ENCODE peak calls at places on chromosome 4, in eight cellular contexts. R is CD8-positive, alpha-beta T cell; A is psoas muscle; B is neural progenitor cell; X is progenitor cell of endocrine pancreas; Y is mucosa of descending colon; H is cardiac muscle cell; W is BJ. E is an unnamed sample.

GRCh38 chr4:78610546-78611214 is 59.1 kb downstream of the ANXA3 start:
- DNase-seq in R (no peak), Y (no peak), B (no peak), H (peak; percentile 66), W (no peak), X (no peak), A (no peak), E (peak; percentile 20)

GRCh38 chr4:38488891-38489861 is 174.8 kb upstream of the KLF3 start:
- DNase-seq in A (no peak), R (no peak), X (no peak), B (peak; percentile 96), Y (peak; percentile 28), W (no peak), H (peak; percentile 46), E (no peak)

GRCh38 chr4:151569650-151570049 is 160.7 kb downstream of the FHIP1A start:
- DNase-seq in H (no peak), Y (no peak), X (no peak), A (no peak), W (no peak), R (no peak), B (no peak), E (no peak)

GRCh38 chr4:8494218-8494617 is 53.6 kb downstream of the TRMT44 start:
- DNase-seq in A (no peak), H (no peak), Y (no peak), W (no peak), R (no peak), X (no peak), B (no peak), E (no peak)

GRCh38 chr4:98929341-98930267 is 671 bp upstream of the EIF4E start:
- DNase-seq in R (no peak), W (peak; percentile 91), Y (peak; percentile 74), H (peak; percentile 86), A (peak; percentile 88), X (peak; percentile 15), B (no peak), E (peak; percentile 65)

GRCh38 chr4:16079046-16079445 is 4.8 kb downstream of the PROM1 start:
- DNase-seq in Y (no peak), X (no peak), B (no peak), W (no peak), A (no peak), H (peak; percentile 25), R (no peak), E (no peak)

GRCh38 chr4:8915201-8916200 is 43.9 kb upstream of the HMX1 start:
- DNase-seq in X (peak; percentile 7), A (peak; percentile 43), H (no peak), R (no peak), Y (no peak), B (no peak), W (no peak), E (no peak)

GRCh38 chr4:10737335-10737734 is 52.8 kb upstream of the CLNK start:
- DNase-seq in R (no peak), B (no peak), H (no peak), A (no peak), Y (no peak), W (no peak), X (no peak), E (no peak)

GRCh38 chr4:80153800-80154546 is 43.3 kb upstream of the PRDM8 start:
- DNase-seq in W (no peak), R (no peak), Y (no peak), H (no peak), X (no peak), B (no peak), A (no peak), E (no peak)

GRCh38 chr4:184395451-184395917 is 78.9 kb downstream of the IRF2 start:
- DNase-seq in R (no peak), W (no peak), H (no peak), Y (no peak), X (no peak), B (no peak), A (no peak), E (no peak)

GRCh38 chr4:140427104-140427918 is at the start of gene CLGN:
- DNase-seq in H (peak; percentile 53), Y (peak; percentile 60), R (no peak), X (peak; percentile 88), B (peak; percentile 97), A (peak; percentile 77), W (no peak), E (no peak)
- TF ChIP-seq CTCF in H (peak; percentile 33), Y (peak; percentile 7), R (no peak), X (peak; percentile 71), B (peak; percentile 67), A (peak; percentile 41), W (peak; percentile 30), E (peak; percentile 39)

GRCh38 chr4:77082886-77083608 is 7.3 kb upstream of the CCNI start:
- DNase-seq in X (no peak), R (no peak), B (no peak), H (no peak), W (no peak), A (no peak), Y (no peak), E (no peak)
- TF ChIP-seq CTCF in X (no peak), R (no peak), B (no peak), H (no peak), W (no peak), A (no peak), Y (no peak), E (no peak)

DNA sequence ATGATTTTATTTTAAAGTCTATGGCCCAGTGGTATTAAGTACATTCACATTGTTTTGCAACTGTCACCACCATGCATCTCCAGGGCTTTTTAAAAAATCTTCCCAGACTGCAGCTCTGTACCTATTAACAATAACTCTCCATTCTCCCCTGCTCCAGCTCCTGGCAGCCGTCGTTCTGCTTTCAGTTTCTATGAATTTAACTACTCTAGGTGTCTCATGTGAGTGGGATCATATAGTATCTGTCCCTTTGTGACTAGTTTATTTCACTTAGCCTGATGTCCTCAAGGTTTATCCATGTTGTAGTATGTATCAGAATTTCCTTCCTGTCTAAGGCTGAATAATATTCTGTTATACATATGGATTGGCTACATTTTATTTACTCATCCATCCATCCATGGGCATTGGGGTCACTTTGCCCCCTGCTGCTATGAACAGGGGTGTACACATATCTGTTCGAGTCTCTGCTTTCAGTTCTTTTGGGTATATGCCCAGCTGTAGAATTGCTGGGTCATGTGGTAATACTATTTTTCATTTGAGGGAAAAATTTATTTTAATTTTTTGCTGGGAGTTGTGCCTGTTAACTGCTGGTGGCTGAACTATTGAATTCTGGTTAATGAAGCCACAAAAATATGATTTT is 131.3 kb downstream of the ARHGAP10 start:
- DNase-seq in W (no peak), B (no peak), H (peak; percentile 44), A (no peak), R (no peak), Y (no peak), X (no peak), E (no peak)
- TF ChIP-seq CTCF in W (no peak), B (no peak), H (peak; percentile 18), A (no peak), R (no peak), Y (no peak), X (peak; percentile 14), E (peak; percentile 20)

DNA sequence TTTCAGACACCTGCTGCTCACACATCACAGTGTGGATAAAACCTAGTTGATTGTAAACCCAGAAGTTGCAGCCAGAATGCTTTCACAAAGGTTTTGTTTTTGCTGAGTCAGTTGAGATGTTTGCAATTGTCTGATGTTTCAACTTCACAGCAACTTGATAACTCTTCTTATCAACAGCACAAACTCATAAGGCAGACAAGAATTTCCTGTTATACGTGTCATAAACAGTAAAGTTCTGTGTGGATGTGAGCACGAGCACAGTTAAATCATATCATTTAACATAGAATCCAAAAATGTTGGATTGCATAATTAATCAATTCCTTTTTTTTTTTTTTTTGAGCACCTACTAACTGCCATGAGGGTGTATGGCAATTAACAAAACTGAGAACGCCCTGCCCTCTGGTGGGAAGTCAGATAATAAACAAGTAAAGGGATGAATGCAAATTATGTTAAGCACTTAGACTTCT is 512.2 kb downstream of the PDHA2 start:
- DNase-seq in R (no peak), H (peak; percentile 72), B (peak; percentile 49), Y (peak; percentile 14), A (no peak), X (no peak), W (no peak), E (no peak)
- TF ChIP-seq CTCF in R (no peak), H (peak; percentile 48), B (peak; percentile 65), Y (no peak), A (peak; percentile 5), X (peak; percentile 47), W (no peak), E (no peak)

GRCh38 chr4:32462944-32463343 is 1742.8 kb downstream of the PCDH7 start:
- DNase-seq in Y (peak; percentile 7), A (no peak), H (peak; percentile 49), W (no peak), R (no peak), B (peak; percentile 33), X (no peak), E (no peak)
- TF ChIP-seq CTCF in Y (no peak), A (no peak), H (peak; percentile 60), W (peak; percentile 25), R (no peak), B (peak; percentile 63), X (peak; percentile 45), E (peak; percentile 53)

E was measured in AG09319.